ENCODE peak calls at places on chromosome X, in seven cellular contexts. K is HCT116, J is H1, T is GM12878, N is K562, B is SK-N-SH, G is HepG2. M is an unnamed sample.

GRCh38 chrX:132614297-132614696 is 125.5 kb upstream of the MBNL3 start:
- DNase-seq in K (no peak), J (no peak), T (no peak), N (no peak), B (no peak), G (peak), M (no peak)

GRCh38 chrX:32572644-32573043 is 638.7 kb downstream of the DMD start:
- DNase-seq in K (no peak), J (no peak), T (no peak), N (no peak), B (no peak), G (no peak), M (no peak)

GRCh38 chrX:41457618-41458192 is 10.6 kb downstream of the NYX start:
- DNase-seq in K (no peak), J (peak), T (no peak), N (no peak), B (no peak), G (no peak), M (no peak)

GRCh38 chrX:25536307-25536970 is 520.7 kb upstream of the ARX start:
- DNase-seq in K (no peak), J (no peak), T (no peak), N (no peak), B (no peak), G (peak), M (no peak)

GRCh38 chrX:102930990-102931756 is 5.9 kb upstream of the RAB40AL start:
- DNase-seq in K (no peak), J (no peak), T (no peak), N (no peak), B (no peak), G (no peak), M (no peak)

GRCh38 chrX:20217279-20217678 is 49.4 kb downstream of the RPS6KA3 start:
- DNase-seq in K (peak), J (no peak), T (no peak), N (no peak), B (no peak), G (no peak), M (peak)

GRCh38 chrX:103613362-103613761 is 5.6 kb downstream of the TCEAL3 start:
- DNase-seq in K (no peak), J (no peak), T (no peak), N (no peak), B (no peak), G (no peak), M (no peak)

GRCh38 chrX:102154218-102154860 is 1.4 kb downstream of the BEX5 start:
- DNase-seq in K (no peak), J (peak), T (no peak), N (no peak), B (peak), G (no peak), M (no peak)

GRCh38 chrX:108270739-108271396 is 167.4 kb downstream of the COL4A6 start:
- DNase-seq in K (no peak), J (no peak), T (no peak), N (no peak), B (no peak), G (no peak), M (no peak)

GRCh38 chrX:97524340-97524739 is 640.6 kb downstream of the RPA4 start:
- DNase-seq in K (no peak), J (no peak), T (no peak), N (no peak), B (no peak), G (no peak), M (no peak)

GRCh38 chrX:75155830-75156525 is at the start of gene ABCB7:
- DNase-seq in K (peak), J (peak), T (peak), N (peak), B (peak), G (peak), M (peak)

GRCh38 chrX:19626230-19626629 is 110.9 kb upstream of the MAP3K15 start:
- DNase-seq in K (no peak), J (no peak), T (no peak), N (no peak), B (no peak), G (no peak), M (no peak)

GRCh38 chrX:77597090-77597489 is 149.9 kb downstream of the FGF16 start:
- DNase-seq in K (no peak), J (no peak), T (no peak), N (no peak), B (peak), G (no peak), M (no peak)

GRCh38 chrX:48697182-48697727 is 721 bp downstream of the SUV39H1 start:
- DNase-seq in K (no peak), J (no peak), T (no peak), N (no peak), B (no peak), G (no peak), M (no peak)

GRCh38 chrX:149568701-149569296 is 18.5 kb downstream of the MAGEA9B start:
- DNase-seq in K (no peak), J (no peak), T (no peak), N (no peak), B (no peak), G (no peak), M (no peak)

GRCh38 chrX:40062525-40063193 is 35.1 kb downstream of the BCOR start:
- DNase-seq in K (no peak), J (no peak), T (no peak), N (no peak), B (no peak), G (no peak), M (no peak)

GRCh38 chrX:95076449-95076848 is 1402.4 kb downstream of the FAM133A start:
- DNase-seq in K (no peak), J (no peak), T (no peak), N (no peak), B (peak), G (peak), M (no peak)

GRCh38 chrX:132564026-132564425 is 75.2 kb upstream of the MBNL3 start:
- DNase-seq in K (no peak), J (no peak), T (no peak), N (no peak), B (no peak), G (no peak), M (no peak)

GRCh38 chrX:12950851-12951589 is 23.9 kb upstream of the TMSB4X start:
- DNase-seq in K (no peak), J (no peak), T (peak), N (peak), B (peak), G (peak), M (no peak)

GRCh38 chrX:6660567-6661252 is 125.8 kb upstream of the VCX3A start:
- DNase-seq in K (no peak), J (no peak), T (no peak), N (no peak), B (no peak), G (no peak), M (no peak)

GRCh38 chrX:136104936-136105335 is 42.4 kb upstream of the FHL1 start:
- DNase-seq in K (no peak), J (no peak), T (no peak), N (no peak), B (no peak), G (no peak), M (no peak)

GRCh38 chrX:56947695-56948094 is 47.6 kb downstream of the SPIN3 start:
- DNase-seq in K (no peak), J (no peak), T (no peak), N (no peak), B (no peak), G (no peak), M (no peak)

GRCh38 chrX:139091878-139092277 is 380.4 kb upstream of the FGF13 start:
- DNase-seq in K (no peak), J (no peak), T (no peak), N (no peak), B (no peak), G (no peak), M (no peak)

GRCh38 chrX:41167888-41168287 is 82.6 kb downstream of the USP9X start:
- DNase-seq in K (no peak), J (no peak), T (no peak), N (no peak), B (no peak), G (no peak), M (no peak)

GRCh38 chrX:50691820-50692219 is 122.2 kb downstream of the SHROOM4 start:
- DNase-seq in K (peak), J (no peak), T (no peak), N (peak), B (peak), G (peak), M (peak)

GRCh38 chrX:100449696-100450606 is 39.9 kb upstream of the PCDH19 start:
- DNase-seq in K (no peak), J (no peak), T (no peak), N (no peak), B (no peak), G (no peak), M (no peak)

GRCh38 chrX:3803713-3804112 is 90.3 kb upstream of the PRKX start:
- DNase-seq in K (no peak), J (no peak), T (no peak), N (no peak), B (no peak), G (no peak), M (no peak)

GRCh38 chrX:57070185-57070984 is 51.0 kb downstream of the SPIN2B start:
- DNase-seq in K (no peak), J (no peak), T (no peak), N (no peak), B (peak), G (no peak), M (no peak)

GRCh38 chrX:44017726-44018125 is 44.5 kb upstream of the NDP start:
- DNase-seq in K (no peak), J (no peak), T (no peak), N (no peak), B (no peak), G (no peak), M (no peak)

GRCh38 chrX:136851526-136851925 is 29.0 kb downstream of the RBMX start:
- DNase-seq in K (no peak), J (no peak), T (no peak), N (no peak), B (no peak), G (no peak), M (no peak)

GRCh38 chrX:101658661-101659477 is 781 bp downstream of the ARMCX2 start:
- DNase-seq in K (no peak), J (peak), T (no peak), N (peak), B (peak), G (no peak), M (no peak)

GRCh38 chrX:22404297-22404696 is 131.6 kb downstream of the CBLL2 start:
- DNase-seq in K (no peak), J (no peak), T (no peak), N (no peak), B (no peak), G (no peak), M (no peak)

GRCh38 chrX:11296051-11296450 is 2.8 kb downstream of the AMELX start:
- DNase-seq in K (no peak), J (no peak), T (no peak), N (no peak), B (no peak), G (no peak), M (no peak)

GRCh38 chrX:619812-620493 is 10.6 kb upstream of the SHOX start:
- DNase-seq in K (no peak), J (peak), T (no peak), N (peak), B (no peak), G (no peak), M (no peak)

GRCh38 chrX:102517331-102517730 is 792 bp upstream of the TMSB15A start:
- DNase-seq in K (no peak), J (no peak), T (no peak), N (no peak), B (peak), G (no peak), M (no peak)

GRCh38 chrX:119503484-119503861 is 35.2 kb downstream of the SLC25A5 start:
- DNase-seq in K (no peak), J (no peak), T (no peak), N (no peak), B (no peak), G (peak), M (peak)

GRCh38 chrX:72123471-72124185 is 8.1 kb downstream of the RTL5 start:
- DNase-seq in K (no peak), J (no peak), T (no peak), N (no peak), B (no peak), G (no peak), M (no peak)

GRCh38 chrX:52990848-52991247 is 32.5 kb upstream of the FAM156A start:
- DNase-seq in K (no peak), J (no peak), T (no peak), N (no peak), B (no peak), G (no peak), M (no peak)

GRCh38 chrX:110003167-110004156 is 548 bp downstream of the TMEM164 start:
- DNase-seq in K (no peak), J (no peak), T (no peak), N (peak), B (peak), G (no peak), M (no peak)

GRCh38 chrX:16966745-16967144 is 20.3 kb downstream of the REPS2 start:
- DNase-seq in K (no peak), J (no peak), T (no peak), N (no peak), B (no peak), G (no peak), M (no peak)
- TF ChIP-seq SIN3A in K (no peak), J (no peak), T (no peak), N (no peak), B (no peak), G (no peak), M (no peak)

GRCh38 chrX:126770179-126770578 is 49.4 kb upstream of the PRR32 start:
- DNase-seq in K (no peak), J (no peak), T (no peak), N (peak), B (peak), G (no peak), M (peak)
- TF ChIP-seq CTCF in K (no peak), J (peak), T (peak), N (peak), B (peak), G (peak), M (peak)

GRCh38 chrX:69298466-69299140 is 133.3 kb upstream of the PJA1 start:
- DNase-seq in K (no peak), J (no peak), T (no peak), N (no peak), B (no peak), G (no peak), M (no peak)
- TF ChIP-seq SIN3A in K (no peak), J (no peak), T (no peak), N (no peak), B (no peak), G (no peak), M (no peak)

DNA sequence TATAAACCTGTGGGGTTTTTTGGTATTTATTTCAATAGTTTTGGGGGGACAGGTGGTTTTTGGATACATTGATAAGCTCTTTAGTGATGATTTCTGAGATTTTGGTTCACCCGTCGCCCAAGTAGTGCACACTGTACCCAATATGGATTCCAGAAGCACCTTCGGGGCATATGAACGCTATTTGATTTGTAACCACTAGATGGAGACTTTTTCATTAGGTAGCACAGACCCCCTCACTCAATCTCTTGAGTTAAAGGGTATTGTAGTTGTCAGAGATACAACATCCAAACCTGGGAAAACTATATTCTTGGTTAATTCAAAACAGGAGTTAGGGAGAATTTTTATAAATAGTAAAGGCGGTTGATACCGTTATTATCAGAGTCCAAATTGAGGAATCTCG is 79.8 kb downstream of the SPANXN3 start:
- DNase-seq in K (no peak), J (no peak), T (no peak), N (no peak), B (peak), G (no peak), M (no peak)
- TF ChIP-seq CTCF in K (no peak), J (peak), T (peak), N (peak), B (peak), G (no peak), M (peak)

DNA sequence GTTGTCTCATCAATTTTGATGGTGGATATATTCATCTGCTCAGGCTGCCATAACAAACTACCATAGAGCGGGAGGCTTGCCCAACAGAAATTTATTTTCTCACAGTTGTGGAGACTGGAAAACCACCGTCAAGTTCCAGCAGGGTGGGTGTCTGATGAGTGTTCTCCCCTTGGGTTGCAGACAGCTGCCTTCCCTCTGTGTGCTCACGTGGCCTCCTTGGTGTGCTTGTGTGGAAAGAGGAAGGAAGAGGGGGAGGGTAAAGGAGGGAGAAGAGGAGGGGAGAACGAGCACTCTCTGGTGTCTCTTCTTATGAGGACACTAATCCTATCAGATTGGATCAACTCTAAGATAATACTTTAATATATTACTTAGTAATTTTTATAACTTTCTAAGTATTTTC is 123.8 kb upstream of the TEX13D start:
- DNase-seq in K (no peak), J (no peak), T (no peak), N (no peak), B (no peak), G (no peak), M (no peak)
- TF ChIP-seq SIN3A in K (no peak), J (no peak), T (no peak), N (no peak), B (no peak), G (no peak), M (no peak)

DNA sequence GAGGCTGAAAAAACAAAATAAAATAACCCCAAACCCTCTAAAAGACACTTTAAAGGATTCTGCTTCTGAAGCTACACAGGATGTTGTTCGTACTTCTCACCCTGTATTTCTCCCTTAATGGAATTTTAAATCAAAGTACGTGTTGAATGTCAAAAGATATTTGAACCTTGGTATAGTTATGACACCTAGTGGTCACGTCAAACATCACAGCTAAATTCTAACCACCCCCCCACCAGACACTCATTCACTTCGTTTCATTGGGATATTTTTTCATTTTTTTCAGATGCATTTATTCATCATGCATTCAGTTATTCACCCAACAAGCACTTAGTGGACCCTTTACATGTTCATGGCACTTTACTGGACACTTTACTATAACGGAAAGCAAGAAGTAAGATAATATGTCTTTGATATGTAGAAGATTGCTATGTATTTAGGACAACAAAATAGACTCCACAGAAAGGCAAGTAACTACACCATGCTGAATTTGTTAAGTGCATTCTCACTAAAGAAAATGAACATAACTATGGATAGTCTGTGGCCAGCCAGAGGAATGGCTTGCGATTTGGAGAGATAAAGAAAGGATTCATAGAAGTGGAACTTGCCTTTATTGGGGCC is 62.5 kb upstream of the GPR174 start:
- DNase-seq in K (no peak), J (no peak), T (peak), N (peak), B (peak), G (no peak), M (peak)
- TF ChIP-seq CTCF in K (peak), J (peak), T (peak), N (peak), B (peak), G (peak), M (peak)